ENCODE peak calls at places on chromosomes 6 and 20, in nine cellular contexts. J is A549, V is body of pancreas, N is GM12878, P is stomach, S is lower leg skin, I is tibial nerve, U is vagina, R is adrenal gland. O is an unnamed sample.

GRCh38 chr6:27188885-27189418 is 58.5 kb upstream of the PRSS16 start:
- DNase-seq in J (peak; percentile 55), V (peak; percentile 71), N (peak; percentile 50), P (peak; percentile 68), S (no peak), I (peak; percentile 57), U (no peak), R (peak; percentile 66), O (no peak)

GRCh38 chr6:24864345-24864744 is 65.6 kb upstream of the ARMH2 start:
- DNase-seq in J (no peak), V (no peak), N (no peak), P (no peak), S (no peak), I (no peak), U (no peak), R (no peak), O (no peak)

GRCh38 chr20:2149507-2149906 is 47.9 kb downstream of the STK35 start:
- DNase-seq in J (no peak), V (no peak), N (no peak), P (no peak), S (no peak), I (no peak), U (no peak), R (no peak), O (peak; percentile 36)

GRCh38 chr6:103516336-103516735 is 1343.4 kb downstream of the HACE1 start:
- DNase-seq in J (no peak), V (no peak), N (no peak), P (no peak), S (no peak), I (no peak), U (no peak), R (no peak), O (no peak)

GRCh38 chr6:165222315-165223025 is 86.9 kb downstream of the C6orf118 start:
- DNase-seq in J (no peak), V (no peak), N (no peak), P (no peak), S (no peak), I (no peak), U (no peak), R (no peak), O (no peak)

GRCh38 chr6:78607188-78607587 is 260.2 kb upstream of the IRAK1BP1 start:
- DNase-seq in J (no peak), V (no peak), N (no peak), P (no peak), S (no peak), I (no peak), U (no peak), R (no peak), O (no peak)

GRCh38 chr6:44176935-44177509 is 18.4 kb downstream of the CAPN11 start:
- DNase-seq in J (no peak), V (no peak), N (peak; percentile 41), P (no peak), S (no peak), I (no peak), U (no peak), R (no peak), O (no peak)

GRCh38 chr20:19986419-19986818 is 30.7 kb upstream of the NAA20 start:
- DNase-seq in J (peak; percentile 45), V (no peak), N (no peak), P (no peak), S (no peak), I (no peak), U (no peak), R (peak; percentile 55), O (no peak)

GRCh38 chr6:45653117-45653883 is 275.6 kb upstream of the SUPT3H start:
- DNase-seq in J (no peak), V (no peak), N (no peak), P (no peak), S (peak; percentile 48), I (no peak), U (no peak), R (no peak), O (no peak)

GRCh38 chr6:45658396-45658795 is 280.7 kb upstream of the SUPT3H start:
- DNase-seq in J (no peak), V (no peak), N (no peak), P (no peak), S (no peak), I (no peak), U (no peak), R (no peak), O (no peak)

GRCh38 chr6:45657243-45657642 is 279.5 kb upstream of the SUPT3H start:
- DNase-seq in J (no peak), V (no peak), N (no peak), P (no peak), S (no peak), I (no peak), U (no peak), R (no peak), O (no peak)

GRCh38 chr6:45654673-45655072 is 276.9 kb upstream of the SUPT3H start:
- DNase-seq in J (no peak), V (no peak), N (no peak), P (no peak), S (peak; percentile 72), I (no peak), U (no peak), R (no peak), O (no peak)

DNA sequence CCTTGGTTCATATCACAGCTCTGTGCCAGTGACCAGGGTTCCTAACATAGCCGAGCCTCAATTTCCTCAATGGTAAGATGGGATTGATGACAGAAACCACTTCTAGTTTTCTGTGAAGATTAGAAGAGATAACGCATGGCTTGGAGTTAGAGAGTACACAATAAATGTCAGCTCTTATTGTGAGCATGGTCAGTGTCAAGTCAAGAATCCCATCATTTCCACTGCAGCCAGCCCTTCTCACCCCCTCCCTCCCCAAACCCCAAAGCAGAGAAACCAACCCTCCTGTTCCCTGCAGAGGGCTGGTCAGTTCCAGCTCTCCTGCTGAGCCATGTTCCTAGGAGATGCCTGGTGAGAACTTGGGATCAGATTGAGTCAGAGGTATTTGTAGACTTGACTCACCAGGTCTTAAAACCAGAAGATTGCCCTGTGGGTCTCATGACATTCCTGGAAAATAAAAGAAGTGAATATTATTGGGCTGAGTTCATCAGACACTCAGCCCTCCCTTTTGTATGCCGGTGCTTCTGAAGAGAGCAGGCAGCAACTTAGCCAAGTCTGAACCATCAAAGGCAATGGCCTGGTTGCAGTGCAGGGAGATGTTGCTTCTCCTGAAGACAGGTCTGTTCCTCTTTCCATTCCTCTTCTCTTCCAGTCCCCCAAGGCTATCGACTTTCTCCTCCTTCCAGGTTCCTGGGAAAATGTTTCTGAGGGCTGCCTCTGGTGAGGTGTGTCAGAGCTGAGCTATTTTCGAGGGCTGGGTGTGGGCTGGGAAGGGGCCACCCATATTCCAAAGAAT is 278.1 kb upstream of the SUPT3H start:
- DNase-seq in J (peak; percentile 77), V (no peak), N (no peak), P (no peak), S (peak; percentile 67), I (no peak), U (no peak), R (no peak), O (peak; percentile 98)
- TF ChIP-seq POLR2A in J (no peak), V (no peak), N (no peak), P (no peak), S (no peak), I (no peak), U (no peak), R (no peak), O (no peak)

GRCh38 chr6:33249732-33250625 is 21.7 kb downstream of the VPS52 start:
- DNase-seq in J (no peak), V (peak; percentile 25), N (no peak), P (no peak), S (peak; percentile 79), I (no peak), U (no peak), R (no peak), O (no peak)

GRCh38 chr6:33248643-33248931 is 23.1 kb downstream of the VPS52 start:
- DNase-seq in J (no peak), V (no peak), N (no peak), P (peak; percentile 26), S (no peak), I (no peak), U (no peak), R (no peak), O (no peak)

GRCh38 chr6:33248932-33249731 is 22.5 kb downstream of the VPS52 start:
- DNase-seq in J (peak; percentile 70), V (peak; percentile 98), N (peak; percentile 99), P (peak; percentile 98), S (peak; percentile 99), I (peak; percentile 96), U (peak; percentile 99), R (peak; percentile 98), O (peak; percentile 73)

GRCh38 chr6:33250731-33251130 is 20.9 kb downstream of the VPS52 start:
- DNase-seq in J (no peak), V (no peak), N (no peak), P (no peak), S (no peak), I (no peak), U (no peak), R (no peak), O (no peak)

DNA sequence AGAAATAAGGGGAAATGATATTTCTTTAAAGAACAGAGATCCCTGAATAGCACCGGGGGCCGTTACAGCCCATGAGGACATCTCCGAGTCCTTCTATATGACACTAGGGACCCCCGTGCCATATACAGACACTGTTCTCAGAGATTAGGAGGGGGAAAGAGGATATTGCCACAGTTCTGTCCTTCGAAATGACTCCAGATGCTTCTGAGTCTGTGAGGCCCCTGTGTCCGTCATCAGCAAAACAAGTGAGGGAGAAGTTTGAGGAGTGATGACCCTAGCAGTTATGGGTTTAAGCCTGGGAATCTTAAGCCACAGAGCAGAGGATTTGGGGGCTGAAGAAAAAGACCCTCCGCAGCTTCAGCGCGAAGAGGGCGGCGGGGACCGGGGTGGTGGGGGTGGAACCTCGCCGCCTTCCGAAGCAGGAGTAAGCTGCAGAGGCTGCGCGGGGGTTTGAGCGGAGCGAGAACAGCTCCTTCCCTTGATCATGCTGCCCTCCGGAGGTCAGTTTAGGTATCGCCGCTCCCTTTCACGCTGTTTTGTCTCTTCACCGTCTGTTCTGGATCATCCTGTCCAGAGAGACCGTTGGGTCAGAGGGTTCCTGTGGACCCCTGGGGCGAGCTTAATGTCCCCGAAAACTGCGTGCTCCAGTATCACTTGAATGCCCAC is 23.6 kb downstream of the VPS52 start:
- DNase-seq in J (peak; percentile 44), V (peak; percentile 93), N (peak; percentile 67), P (peak; percentile 92), S (peak; percentile 98), I (peak; percentile 98), U (peak; percentile 94), R (peak; percentile 93), O (no peak)
- TF ChIP-seq POLR2A in J (no peak), V (no peak), N (no peak), P (no peak), S (no peak), I (no peak), U (no peak), R (no peak), O (no peak)

DNA sequence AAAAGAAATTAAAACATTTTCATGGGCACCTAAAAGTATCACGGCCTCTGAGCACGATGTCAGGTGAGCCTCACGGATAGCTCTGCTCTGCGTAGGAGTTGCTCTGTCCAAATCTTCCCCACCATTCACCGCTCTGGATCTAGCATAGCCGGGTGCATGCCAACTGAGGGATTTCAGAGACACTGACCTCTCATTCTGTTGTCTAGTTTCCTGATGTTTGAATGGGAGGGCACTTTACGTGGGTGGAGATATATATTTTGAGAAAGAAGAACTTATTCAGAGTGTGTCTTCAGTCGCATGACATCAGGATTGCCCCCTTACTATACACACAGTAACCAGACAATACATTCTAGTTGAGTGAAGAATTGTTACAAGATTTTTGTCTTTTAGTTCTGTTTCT is 96.5 kb upstream of the CITED2 start:
- DNase-seq in J (no peak), V (no peak), N (no peak), P (no peak), S (no peak), I (no peak), U (no peak), R (no peak), O (no peak)
- TF ChIP-seq POLR2A in J (no peak), V (no peak), N (no peak), P (no peak), S (no peak), I (no peak), U (no peak), R (no peak), O (no peak)

GRCh38 chr6:87472525-87473418 is at the start of gene SLC35A1:
- DNase-seq in J (peak; percentile 75), V (peak; percentile 83), N (peak; percentile 65), P (peak; percentile 86), S (peak; percentile 97), I (peak; percentile 76), U (peak; percentile 92), R (peak; percentile 88), O (peak; percentile 66)
- TF ChIP-seq POLR2A in J (peak; percentile 66), V (peak; percentile 84), N (peak; percentile 89), P (no peak), S (no peak), I (peak; percentile 43), U (no peak), R (peak; percentile 53), O (peak; percentile 78)

O was measured in H54.